ENCODE peak calls at places on chromosome X, in nine cellular contexts. One of them, this sample, is unnamed.
A peak's percentile ranks its signal among the peaks of the same experiment; 100 is the strongest.

GRCh38 chrX:77527233-77528001 is 80.2 kb downstream of the FGF16 start:
- DNase-seq in fibroblast of lung: no peak
- DNase-seq in tibial artery: no peak
- DNase-seq in colonic mucosa: no peak
- DNase-seq in AG04450: no peak
- DNase-seq in AG04449: no peak
- DNase-seq in cardiac fibroblast: peak; percentile 38
- DNase-seq in H9: peak; percentile 44
- DNase-seq in AG09309: no peak
- DNase-seq in this sample: no peak

GRCh38 chrX:119398587-119398973 is 556 bp upstream of the SLC25A43 start:
- DNase-seq in H9: no peak
- DNase-seq in AG04450: no peak
- DNase-seq in AG09309: no peak
- DNase-seq in tibial artery: no peak
- DNase-seq in fibroblast of lung: peak; percentile 7
- DNase-seq in cardiac fibroblast: peak; percentile 29
- DNase-seq in colonic mucosa: peak; percentile 48
- DNase-seq in AG04449: no peak
- DNase-seq in this sample: no peak

GRCh38 chrX:69501433-69501832 is 2.7 kb upstream of the NALF2 start:
- DNase-seq in AG09309: no peak
- DNase-seq in cardiac fibroblast: no peak
- DNase-seq in colonic mucosa: no peak
- DNase-seq in AG04450: no peak
- DNase-seq in fibroblast of lung: no peak
- DNase-seq in AG04449: no peak
- DNase-seq in H9: peak; percentile 73
- DNase-seq in tibial artery: no peak
- DNase-seq in this sample: peak; percentile 45

GRCh38 chrX:22389544-22390243 is 117.0 kb downstream of the CBLL2 start:
- DNase-seq in AG09309: no peak
- DNase-seq in colonic mucosa: no peak
- DNase-seq in tibial artery: no peak
- DNase-seq in AG04449: peak; percentile 50
- DNase-seq in fibroblast of lung: peak; percentile 85
- DNase-seq in H9: no peak
- DNase-seq in AG04450: peak; percentile 30
- DNase-seq in cardiac fibroblast: peak; percentile 53
- DNase-seq in this sample: no peak

GRCh38 chrX:40573763-40574162 is 7.0 kb upstream of the ATP6AP2 start:
- DNase-seq in AG09309: no peak
- DNase-seq in colonic mucosa: no peak
- DNase-seq in tibial artery: no peak
- DNase-seq in H9: peak; percentile 43
- DNase-seq in AG04450: no peak
- DNase-seq in AG04449: no peak
- DNase-seq in fibroblast of lung: no peak
- DNase-seq in cardiac fibroblast: peak; percentile 24
- DNase-seq in this sample: no peak

GRCh38 chrX:65932173-65933084 is 107.5 kb downstream of the VSIG4 start:
- DNase-seq in AG04449: no peak
- DNase-seq in fibroblast of lung: no peak
- DNase-seq in cardiac fibroblast: no peak
- DNase-seq in colonic mucosa: peak; percentile 42
- DNase-seq in AG04450: no peak
- DNase-seq in AG09309: no peak
- DNase-seq in tibial artery: no peak
- DNase-seq in H9: no peak
- DNase-seq in this sample: peak; percentile 2

GRCh38 chrX:102966701-102967100 is 29.6 kb downstream of the RAB40AL start:
- DNase-seq in H9: no peak
- DNase-seq in AG04450: no peak
- DNase-seq in AG04449: no peak
- DNase-seq in tibial artery: no peak
- DNase-seq in colonic mucosa: no peak
- DNase-seq in cardiac fibroblast: no peak
- DNase-seq in fibroblast of lung: peak; percentile 59
- DNase-seq in AG09309: no peak
- DNase-seq in this sample: no peak

GRCh38 chrX:132958086-132958703 is at the start of gene HS6ST2:
- DNase-seq in fibroblast of lung: no peak
- DNase-seq in H9: peak; percentile 48
- DNase-seq in cardiac fibroblast: no peak
- DNase-seq in AG04450: no peak
- DNase-seq in tibial artery: no peak
- DNase-seq in AG04449: no peak
- DNase-seq in AG09309: no peak
- DNase-seq in colonic mucosa: peak; percentile 34
- DNase-seq in this sample: peak; percentile 71

GRCh38 chrX:138847930-138848329 is 136.4 kb upstream of the FGF13 start:
- DNase-seq in colonic mucosa: no peak
- DNase-seq in H9: no peak
- DNase-seq in fibroblast of lung: peak; percentile 36
- DNase-seq in AG04450: no peak
- DNase-seq in cardiac fibroblast: no peak
- DNase-seq in AG04449: no peak
- DNase-seq in tibial artery: no peak
- DNase-seq in AG09309: no peak
- DNase-seq in this sample: no peak

GRCh38 chrX:40201486-40201885 is 103.7 kb upstream of the BCOR start:
- DNase-seq in AG09309: no peak
- DNase-seq in cardiac fibroblast: no peak
- DNase-seq in AG04449: no peak
- DNase-seq in fibroblast of lung: no peak
- DNase-seq in tibial artery: no peak
- DNase-seq in H9: no peak
- DNase-seq in AG04450: no peak
- DNase-seq in colonic mucosa: no peak
- DNase-seq in this sample: no peak

GRCh38 chrX:101417981-101418841 is 10.2 kb downstream of the HNRNPH2 start:
- DNase-seq in tibial artery: peak; percentile 53
- DNase-seq in AG04450: no peak
- DNase-seq in AG09309: no peak
- DNase-seq in H9: peak; percentile 74
- DNase-seq in fibroblast of lung: peak; percentile 42
- DNase-seq in colonic mucosa: peak; percentile 65
- DNase-seq in cardiac fibroblast: peak; percentile 30
- DNase-seq in AG04449: no peak
- DNase-seq in this sample: peak; percentile 78

GRCh38 chrX:19569121-19569805 is 54.0 kb upstream of the MAP3K15 start:
- DNase-seq in AG04449: no peak
- DNase-seq in cardiac fibroblast: no peak
- DNase-seq in fibroblast of lung: no peak
- DNase-seq in AG04450: no peak
- DNase-seq in tibial artery: no peak
- DNase-seq in AG09309: no peak
- DNase-seq in H9: no peak
- DNase-seq in colonic mucosa: no peak
- DNase-seq in this sample: no peak

GRCh38 chrX:9341305-9342201 is 123.3 kb upstream of the TBL1X start:
- DNase-seq in tibial artery: no peak
- DNase-seq in fibroblast of lung: peak; percentile 53
- DNase-seq in H9: peak; percentile 34
- DNase-seq in AG09309: no peak
- DNase-seq in cardiac fibroblast: peak; percentile 54
- DNase-seq in colonic mucosa: peak; percentile 72
- DNase-seq in AG04450: no peak
- DNase-seq in AG04449: no peak
- DNase-seq in this sample: peak; percentile 37
- TF ChIP-seq CTCF in tibial artery: no peak
- TF ChIP-seq CTCF in fibroblast of lung: no peak
- TF ChIP-seq CTCF in H9: no peak
- TF ChIP-seq CTCF in AG09309: no peak
- TF ChIP-seq CTCF in cardiac fibroblast: no peak
- TF ChIP-seq CTCF in colonic mucosa: no peak
- TF ChIP-seq CTCF in AG04450: no peak
- TF ChIP-seq CTCF in AG04449: no peak
- TF ChIP-seq CTCF in this sample: no peak

GRCh38 chrX:43815209-43815608 is 67.0 kb downstream of the MAOB start:
- DNase-seq in AG04450: no peak
- DNase-seq in colonic mucosa: no peak
- DNase-seq in tibial artery: no peak
- DNase-seq in fibroblast of lung: no peak
- DNase-seq in AG04449: no peak
- DNase-seq in cardiac fibroblast: peak; percentile 37
- DNase-seq in H9: no peak
- DNase-seq in AG09309: no peak
- DNase-seq in this sample: no peak

GRCh38 chrX:43817454-43817853 is 64.8 kb downstream of the MAOB start:
- DNase-seq in fibroblast of lung: no peak
- DNase-seq in H9: no peak
- DNase-seq in AG04450: no peak
- DNase-seq in cardiac fibroblast: no peak
- DNase-seq in AG09309: no peak
- DNase-seq in colonic mucosa: no peak
- DNase-seq in AG04449: no peak
- DNase-seq in tibial artery: no peak
- DNase-seq in this sample: no peak

GRCh38 chrX:43813319-43813718 is 68.9 kb downstream of the MAOB start:
- DNase-seq in fibroblast of lung: no peak
- DNase-seq in colonic mucosa: no peak
- DNase-seq in cardiac fibroblast: peak; percentile 6
- DNase-seq in AG04449: no peak
- DNase-seq in H9: no peak
- DNase-seq in AG04450: no peak
- DNase-seq in AG09309: no peak
- DNase-seq in tibial artery: no peak
- DNase-seq in this sample: no peak

GRCh38 chrX:43809463-43809862 is 72.8 kb downstream of the MAOB start:
- DNase-seq in AG04450: no peak
- DNase-seq in H9: no peak
- DNase-seq in AG04449: no peak
- DNase-seq in colonic mucosa: no peak
- DNase-seq in AG09309: peak; percentile 21
- DNase-seq in cardiac fibroblast: peak; percentile 83
- DNase-seq in fibroblast of lung: peak; percentile 50
- DNase-seq in tibial artery: no peak
- DNase-seq in this sample: no peak

DNA sequence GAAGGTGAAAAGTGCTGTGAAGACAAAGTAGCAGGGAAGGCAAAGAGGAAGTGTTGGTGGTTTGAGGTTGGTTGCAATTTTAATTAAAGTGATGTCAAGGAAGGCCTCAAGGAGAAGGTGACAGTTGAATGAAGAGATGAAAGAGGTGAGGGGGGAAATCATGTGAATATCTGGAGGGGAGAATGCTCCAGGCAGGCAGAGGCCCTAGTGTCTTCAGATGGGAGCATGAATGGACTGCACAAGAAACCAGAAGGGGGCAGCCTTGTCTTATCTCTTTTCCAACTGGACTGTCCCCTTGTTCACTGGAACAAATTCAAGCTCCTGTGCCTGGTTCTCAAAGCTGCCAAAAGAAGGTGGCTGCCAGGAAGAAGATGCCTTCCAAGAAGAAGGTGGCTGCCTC is 68.4 kb downstream of the MAOB start:
- DNase-seq in cardiac fibroblast: no peak
- DNase-seq in tibial artery: no peak
- DNase-seq in H9: peak; percentile 35
- DNase-seq in AG04449: no peak
- DNase-seq in AG04450: no peak
- DNase-seq in AG09309: no peak
- DNase-seq in fibroblast of lung: peak; percentile 13
- DNase-seq in colonic mucosa: peak; percentile 25
- DNase-seq in this sample: peak; percentile 12
- TF ChIP-seq CTCF in cardiac fibroblast: no peak
- TF ChIP-seq CTCF in tibial artery: no peak
- TF ChIP-seq CTCF in H9: peak; percentile 56
- TF ChIP-seq CTCF in AG04449: no peak
- TF ChIP-seq CTCF in AG04450: no peak
- TF ChIP-seq CTCF in AG09309: no peak
- TF ChIP-seq CTCF in fibroblast of lung: no peak
- TF ChIP-seq CTCF in colonic mucosa: no peak
- TF ChIP-seq CTCF in this sample: no peak

DNA sequence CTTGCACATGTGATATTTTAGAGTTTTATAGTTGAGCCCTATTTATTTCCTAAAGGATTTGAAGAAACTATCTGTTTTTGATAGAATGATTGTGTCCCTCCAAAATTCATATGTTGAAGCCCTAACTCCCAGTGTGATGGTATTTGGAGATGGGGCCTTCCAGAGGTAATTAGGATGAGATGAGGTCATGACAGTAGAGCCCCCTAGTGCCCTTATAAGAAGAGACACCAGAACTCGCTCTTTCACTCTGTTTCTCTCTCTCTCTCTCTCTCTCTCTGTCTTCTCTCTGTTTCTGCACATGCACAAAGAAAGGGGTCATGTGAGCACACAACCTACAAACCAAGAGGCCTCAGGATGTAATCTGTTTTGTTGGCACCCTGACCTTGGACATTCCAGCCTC is 921.9 kb upstream of the DIAPH2 start:
- DNase-seq in colonic mucosa: no peak
- DNase-seq in cardiac fibroblast: no peak
- DNase-seq in AG04449: no peak
- DNase-seq in fibroblast of lung: no peak
- DNase-seq in H9: no peak
- DNase-seq in AG04450: no peak
- DNase-seq in AG09309: no peak
- DNase-seq in tibial artery: no peak
- DNase-seq in this sample: no peak
- TF ChIP-seq CTCF in colonic mucosa: no peak
- TF ChIP-seq CTCF in cardiac fibroblast: peak; percentile 5
- TF ChIP-seq CTCF in AG04449: no peak
- TF ChIP-seq CTCF in fibroblast of lung: no peak
- TF ChIP-seq CTCF in H9: peak; percentile 72
- TF ChIP-seq CTCF in AG04450: no peak
- TF ChIP-seq CTCF in AG09309: no peak
- TF ChIP-seq CTCF in tibial artery: no peak
- TF ChIP-seq CTCF in this sample: peak; percentile 44

DNA sequence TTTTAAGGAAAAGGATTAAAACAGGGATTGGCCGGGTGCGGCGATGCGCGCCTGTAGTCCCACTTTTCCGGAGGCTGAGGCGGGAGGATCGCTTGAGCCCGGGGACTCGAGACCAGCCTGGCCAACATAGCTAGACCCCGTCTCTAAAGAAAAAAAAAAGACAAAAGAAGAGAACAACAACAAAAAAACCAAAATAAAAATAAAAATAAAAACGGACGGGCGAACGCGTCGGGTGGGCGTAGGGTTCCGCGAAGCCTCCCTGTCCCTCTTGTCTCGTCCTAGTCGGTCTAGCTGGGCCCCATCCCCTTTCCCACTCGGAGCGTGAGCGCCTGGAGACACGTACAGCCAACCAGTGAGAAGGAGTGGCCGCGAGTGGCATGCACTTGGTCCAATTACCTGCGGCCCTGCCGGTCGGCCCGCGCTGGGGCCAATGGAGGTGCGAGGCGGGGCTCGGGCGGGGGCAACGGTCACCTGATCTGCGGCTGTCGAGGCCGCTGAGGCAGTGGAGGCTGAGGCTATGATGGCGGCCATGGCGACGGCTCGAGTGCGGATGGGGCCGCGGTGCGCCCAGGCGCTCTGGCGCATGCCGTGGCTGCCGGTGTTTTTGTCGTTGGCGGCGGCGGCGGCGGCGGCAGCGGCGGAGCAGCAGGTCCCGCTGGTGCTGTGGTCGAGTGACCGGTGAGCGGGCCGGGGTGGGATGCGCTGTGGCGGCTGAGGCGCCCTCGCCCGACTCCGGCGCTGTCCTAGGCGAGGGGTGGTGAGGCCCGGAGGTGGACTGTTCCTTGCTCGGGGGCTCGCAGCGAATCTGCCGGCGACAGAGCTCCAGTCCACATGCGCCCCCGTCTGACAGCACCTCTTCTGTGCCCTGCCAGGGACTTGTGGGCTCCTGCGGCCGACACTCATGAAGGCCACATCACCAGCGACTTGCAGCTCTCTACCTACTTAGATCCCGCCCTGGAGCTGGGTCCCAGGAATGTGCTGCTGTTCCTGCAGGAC is at the start of gene ATP6AP1:
- DNase-seq in AG04449: peak; percentile 41
- DNase-seq in cardiac fibroblast: peak; percentile 96
- DNase-seq in colonic mucosa: peak; percentile 91
- DNase-seq in tibial artery: peak; percentile 92
- DNase-seq in fibroblast of lung: peak; percentile 95
- DNase-seq in H9: peak; percentile 92
- DNase-seq in AG04450: peak; percentile 82
- DNase-seq in AG09309: peak; percentile 78
- DNase-seq in this sample: peak; percentile 83
- TF ChIP-seq CTCF in AG04449: no peak
- TF ChIP-seq CTCF in cardiac fibroblast: no peak
- TF ChIP-seq CTCF in colonic mucosa: no peak
- TF ChIP-seq CTCF in tibial artery: no peak
- TF ChIP-seq CTCF in fibroblast of lung: no peak
- TF ChIP-seq CTCF in H9: no peak
- TF ChIP-seq CTCF in AG04450: no peak
- TF ChIP-seq CTCF in AG09309: no peak
- TF ChIP-seq CTCF in this sample: no peak